ENCODE peak calls at places on chromosomes 13 and 19, in seven cellular contexts. P is dermis blood vessel endothelial cell, K is COR-L47, Z is M059J, U is H9, W is memory B cell, V is NCI-H1048. L is an unnamed sample.

GRCh38 chr19:10418281-10419199 is 1.8 kb upstream of the PDE4A start:
- DNase-seq in P (no peak), K (peak; percentile 30), Z (peak; percentile 44), U (peak; percentile 56), W (peak; percentile 41), V (no peak), L (no peak)

GRCh38 chr19:47514151-47514868 is 553 bp downstream of the NAPA start:
- DNase-seq in P (no peak), K (no peak), Z (no peak), U (no peak), W (no peak), V (no peak), L (no peak)

GRCh38 chr13:96003304-96003703 is 49.9 kb downstream of the UGGT2 start:
- DNase-seq in P (peak; percentile 53), K (no peak), Z (peak; percentile 6), U (no peak), W (no peak), V (no peak), L (no peak)

GRCh38 chr19:33348301-33349010 is 25.1 kb upstream of the CEBPG start:
- DNase-seq in P (no peak), K (no peak), Z (peak; percentile 70), U (no peak), W (no peak), V (no peak), L (no peak)

GRCh38 chr13:34349091-34349722 is 531.3 kb downstream of the RFC3 start:
- DNase-seq in P (peak; percentile 63), K (no peak), Z (peak; percentile 97), U (no peak), W (no peak), V (no peak), L (no peak)

GRCh38 chr19:54412877-54413276 is 2.4 kb upstream of the TTYH1 start:
- DNase-seq in P (no peak), K (no peak), Z (no peak), U (no peak), W (no peak), V (no peak), L (no peak)

GRCh38 chr13:44653261-44653660 is 77.1 kb upstream of the TSC22D1 start:
- DNase-seq in P (no peak), K (no peak), Z (peak; percentile 91), U (no peak), W (no peak), V (no peak), L (no peak)

GRCh38 chr13:23643828-23644419 is 73.7 kb downstream of the TNFRSF19 start:
- DNase-seq in P (no peak), K (no peak), Z (no peak), U (no peak), W (no peak), V (no peak), L (no peak)

GRCh38 chr19:341386-342127 is 3.0 kb downstream of the MIER2 start:
- DNase-seq in P (peak; percentile 11), K (no peak), Z (no peak), U (no peak), W (no peak), V (no peak), L (no peak)

GRCh38 chr13:76043882-76044281 is 407.8 kb downstream of the LMO7 start:
- DNase-seq in P (no peak), K (no peak), Z (no peak), U (no peak), W (no peak), V (no peak), L (no peak)

L was measured in T-helper 22 cell.